ENCODE peak calls at places on chromosomes 13 and 19, in five cellular contexts. H is activated CD4-positive, alpha-beta T cell treated with anti-CD3 and anti-CD28 coated beads, Interleukin-2, amount 10 ng/mL, durations not matched to agents 24 days and 14 days; G is HTR-8/SVneo; B is lower leg skin; E is hepatocyte. X is an unnamed sample.

GRCh38 chr19:32921624-32922023 is 50.1 kb downstream of the CEP89 start:
- DNase-seq in H (no peak), G (no peak), B (no peak), E (no peak), X (no peak)

GRCh38 chr19:1000095-1000494 is at the start of gene GRIN3B:
- DNase-seq in H (peak; percentile 87), G (peak; percentile 82), B (no peak), E (peak; percentile 85), X (no peak)

GRCh38 chr13:73967397-73968165 is 166.6 kb downstream of the KLF12 start:
- DNase-seq in H (no peak), G (no peak), B (no peak), E (no peak), X (no peak)

GRCh38 chr13:37109080-37109678 is 3.7 kb upstream of the CSNK1A1L start:
- DNase-seq in H (no peak), G (peak; percentile 12), B (no peak), E (peak; percentile 60), X (no peak)

GRCh38 chr19:51289635-51290034 is 21.8 kb upstream of the IGLON5 start:
- DNase-seq in H (no peak), G (no peak), B (no peak), E (no peak), X (no peak)

GRCh38 chr13:99312493-99312883 is 5.3 kb upstream of the GPR183 start:
- DNase-seq in H (peak; percentile 57), G (no peak), B (peak; percentile 95), E (peak; percentile 24), X (peak; percentile 45)

GRCh38 chr13:100069278-100069677 is 19.6 kb upstream of the PCCA start:
- DNase-seq in H (no peak), G (no peak), B (no peak), E (no peak), X (no peak)

GRCh38 chr13:78601124-78601885 is 2.0 kb downstream of the POU4F1 start:
- DNase-seq in H (peak; percentile 69), G (no peak), B (no peak), E (peak; percentile 55), X (no peak)

GRCh38 chr19:6590458-6591319 is at the start of gene CD70:
- DNase-seq in H (peak; percentile 89), G (peak; percentile 68), B (peak; percentile 92), E (no peak), X (no peak)

GRCh38 chr13:42720858-42721219 is 60.5 kb upstream of the FAM216B start:
- DNase-seq in H (no peak), G (no peak), B (no peak), E (no peak), X (no peak)

GRCh38 chr19:3658004-3658822 is 31.6 kb upstream of the CACTIN start:
- DNase-seq in H (no peak), G (no peak), B (no peak), E (no peak), X (peak; percentile 40)

GRCh38 chr13:26561636-26562537 is 4.4 kb downstream of the WASF3 start:
- DNase-seq in H (no peak), G (no peak), B (no peak), E (peak; percentile 14), X (no peak)

GRCh38 chr13:113302940-113303339 is 5.9 kb downstream of the LAMP1 start:
- DNase-seq in H (no peak), G (no peak), B (no peak), E (no peak), X (no peak)

X was measured in left ventricle myocardium inferior.